ENCODE peak calls at places on chromosomes 5 and 9, in nine cellular contexts. One of them, this sample, is unnamed.

GRCh38 chr5:168706655-168707069 is 127.5 kb upstream of the PANK3 start:
- DNase-seq in activated T-helper 1 cell treated with Interleukin-2 at 50 U/mL for 16 hours: no peak
- DNase-seq in left colon: no peak
- DNase-seq in epithelial cell of proximal tubule: no peak
- DNase-seq in activated CD4-positive, alpha-beta T cell treated with anti-CD3 and anti-CD28 coated beads for 24 hours: no peak
- DNase-seq in NCI-H1092 treated with DMSO at 0.1 percent for 48 hours: peak; percentile 12
- DNase-seq in MCF 10A: peak; percentile 60
- DNase-seq in GM18507: no peak
- DNase-seq in mammary epithelial cell: peak; percentile 23
- DNase-seq in this sample: no peak

GRCh38 chr5:113212244-113212920 is 222.4 kb downstream of the TSSK1B start:
- DNase-seq in activated T-helper 1 cell treated with Interleukin-2 at 50 U/mL for 16 hours: no peak
- DNase-seq in left colon: no peak
- DNase-seq in epithelial cell of proximal tubule: no peak
- DNase-seq in activated CD4-positive, alpha-beta T cell treated with anti-CD3 and anti-CD28 coated beads for 24 hours: no peak
- DNase-seq in NCI-H1092 treated with DMSO at 0.1 percent for 48 hours: peak; percentile 69
- DNase-seq in MCF 10A: peak; percentile 68
- DNase-seq in GM18507: no peak
- DNase-seq in mammary epithelial cell: no peak
- DNase-seq in this sample: no peak

GRCh38 chr5:80124519-80124918 is 89.4 kb downstream of the THBS4 start:
- DNase-seq in activated T-helper 1 cell treated with Interleukin-2 at 50 U/mL for 16 hours: no peak
- DNase-seq in left colon: no peak
- DNase-seq in epithelial cell of proximal tubule: no peak
- DNase-seq in activated CD4-positive, alpha-beta T cell treated with anti-CD3 and anti-CD28 coated beads for 24 hours: no peak
- DNase-seq in NCI-H1092 treated with DMSO at 0.1 percent for 48 hours: no peak
- DNase-seq in MCF 10A: no peak
- DNase-seq in GM18507: no peak
- DNase-seq in mammary epithelial cell: no peak
- DNase-seq in this sample: no peak

GRCh38 chr9:114525505-114525904 is 20.2 kb upstream of the WHRN start:
- DNase-seq in activated T-helper 1 cell treated with Interleukin-2 at 50 U/mL for 16 hours: no peak
- DNase-seq in left colon: no peak
- DNase-seq in epithelial cell of proximal tubule: no peak
- DNase-seq in activated CD4-positive, alpha-beta T cell treated with anti-CD3 and anti-CD28 coated beads for 24 hours: no peak
- DNase-seq in NCI-H1092 treated with DMSO at 0.1 percent for 48 hours: no peak
- DNase-seq in MCF 10A: peak; percentile 48
- DNase-seq in GM18507: no peak
- DNase-seq in mammary epithelial cell: peak; percentile 62
- DNase-seq in this sample: no peak

GRCh38 chr9:136947955-136948510 is 3.0 kb downstream of the C8G start:
- DNase-seq in activated T-helper 1 cell treated with Interleukin-2 at 50 U/mL for 16 hours: no peak
- DNase-seq in left colon: peak; percentile 74
- DNase-seq in epithelial cell of proximal tubule: no peak
- DNase-seq in activated CD4-positive, alpha-beta T cell treated with anti-CD3 and anti-CD28 coated beads for 24 hours: no peak
- DNase-seq in NCI-H1092 treated with DMSO at 0.1 percent for 48 hours: peak; percentile 30
- DNase-seq in MCF 10A: peak; percentile 54
- DNase-seq in GM18507: no peak
- DNase-seq in mammary epithelial cell: peak; percentile 12
- DNase-seq in this sample: no peak

GRCh38 chr9:78973906-78974305 is 597.9 kb upstream of the TLE4 start:
- DNase-seq in activated T-helper 1 cell treated with Interleukin-2 at 50 U/mL for 16 hours: no peak
- DNase-seq in left colon: no peak
- DNase-seq in epithelial cell of proximal tubule: no peak
- DNase-seq in activated CD4-positive, alpha-beta T cell treated with anti-CD3 and anti-CD28 coated beads for 24 hours: no peak
- DNase-seq in NCI-H1092 treated with DMSO at 0.1 percent for 48 hours: peak; percentile 14
- DNase-seq in MCF 10A: peak; percentile 76
- DNase-seq in GM18507: no peak
- DNase-seq in mammary epithelial cell: peak; percentile 87
- DNase-seq in this sample: no peak

GRCh38 chr9:32350682-32351081 is 33.8 kb upstream of the ACO1 start:
- DNase-seq in activated T-helper 1 cell treated with Interleukin-2 at 50 U/mL for 16 hours: no peak
- DNase-seq in left colon: no peak
- DNase-seq in epithelial cell of proximal tubule: no peak
- DNase-seq in activated CD4-positive, alpha-beta T cell treated with anti-CD3 and anti-CD28 coated beads for 24 hours: no peak
- DNase-seq in NCI-H1092 treated with DMSO at 0.1 percent for 48 hours: peak; percentile 23
- DNase-seq in MCF 10A: peak; percentile 33
- DNase-seq in GM18507: no peak
- DNase-seq in mammary epithelial cell: peak; percentile 14
- DNase-seq in this sample: no peak

GRCh38 chr9:114007991-114008666 is 70.0 kb downstream of the AMBP start:
- DNase-seq in activated T-helper 1 cell treated with Interleukin-2 at 50 U/mL for 16 hours: no peak
- DNase-seq in left colon: no peak
- DNase-seq in epithelial cell of proximal tubule: no peak
- DNase-seq in activated CD4-positive, alpha-beta T cell treated with anti-CD3 and anti-CD28 coated beads for 24 hours: no peak
- DNase-seq in NCI-H1092 treated with DMSO at 0.1 percent for 48 hours: no peak
- DNase-seq in MCF 10A: no peak
- DNase-seq in GM18507: no peak
- DNase-seq in mammary epithelial cell: no peak
- DNase-seq in this sample: no peak

GRCh38 chr5:130151239-130151638 is 247.0 kb downstream of the CHSY3 start:
- DNase-seq in activated T-helper 1 cell treated with Interleukin-2 at 50 U/mL for 16 hours: no peak
- DNase-seq in left colon: no peak
- DNase-seq in epithelial cell of proximal tubule: no peak
- DNase-seq in activated CD4-positive, alpha-beta T cell treated with anti-CD3 and anti-CD28 coated beads for 24 hours: no peak
- DNase-seq in NCI-H1092 treated with DMSO at 0.1 percent for 48 hours: no peak
- DNase-seq in MCF 10A: peak; percentile 66
- DNase-seq in GM18507: no peak
- DNase-seq in mammary epithelial cell: peak; percentile 56
- DNase-seq in this sample: no peak

GRCh38 chr5:152503206-152503605 is 98.1 kb upstream of the NMUR2 start:
- DNase-seq in activated T-helper 1 cell treated with Interleukin-2 at 50 U/mL for 16 hours: no peak
- DNase-seq in left colon: no peak
- DNase-seq in epithelial cell of proximal tubule: no peak
- DNase-seq in activated CD4-positive, alpha-beta T cell treated with anti-CD3 and anti-CD28 coated beads for 24 hours: no peak
- DNase-seq in NCI-H1092 treated with DMSO at 0.1 percent for 48 hours: no peak
- DNase-seq in MCF 10A: no peak
- DNase-seq in GM18507: no peak
- DNase-seq in mammary epithelial cell: no peak
- DNase-seq in this sample: no peak

GRCh38 chr5:154756871-154757646 is 1.9 kb downstream of the LARP1 start:
- DNase-seq in activated T-helper 1 cell treated with Interleukin-2 at 50 U/mL for 16 hours: peak; percentile 23
- DNase-seq in left colon: peak; percentile 64
- DNase-seq in epithelial cell of proximal tubule: no peak
- DNase-seq in activated CD4-positive, alpha-beta T cell treated with anti-CD3 and anti-CD28 coated beads for 24 hours: peak; percentile 45
- DNase-seq in NCI-H1092 treated with DMSO at 0.1 percent for 48 hours: no peak
- DNase-seq in MCF 10A: peak; percentile 37
- DNase-seq in GM18507: no peak
- DNase-seq in mammary epithelial cell: peak; percentile 29
- DNase-seq in this sample: no peak

This sample was measured in stimulated activated CD4-positive, alpha-beta T cell treated with anti-CD3 and anti-CD28 coated beads, TNF-alpha, amount 100 ng/mL, for 48 hours.